ENCODE peak calls at places on chromosomes 4 and X, in seven cellular contexts. One of them, this sample, is unnamed.

GRCh38 chr4:40594261-40595178 is 35.1 kb downstream of the RBM47 start:
- DNase-seq in left lung: no peak
- DNase-seq in MM.1S: no peak
- DNase-seq in AG04450: no peak
- DNase-seq in A673: no peak
- DNase-seq in neural crest cell: no peak
- DNase-seq in body of pancreas: no peak
- DNase-seq in this sample: no peak

GRCh38 chrX:119105826-119106225 is 21.8 kb downstream of the KIAA1210 start:
- DNase-seq in left lung: no peak
- DNase-seq in MM.1S: no peak
- DNase-seq in AG04450: no peak
- DNase-seq in A673: no peak
- DNase-seq in neural crest cell: no peak
- DNase-seq in body of pancreas: no peak
- DNase-seq in this sample: no peak

GRCh38 chrX:70324326-70324725 is 34.4 kb downstream of the KIF4A start:
- DNase-seq in left lung: no peak
- DNase-seq in MM.1S: no peak
- DNase-seq in AG04450: no peak
- DNase-seq in A673: no peak
- DNase-seq in neural crest cell: no peak
- DNase-seq in body of pancreas: no peak
- DNase-seq in this sample: no peak

GRCh38 chrX:34371740-34372139 is 239.6 kb upstream of the FAM47A start:
- DNase-seq in left lung: no peak
- DNase-seq in MM.1S: no peak
- DNase-seq in AG04450: no peak
- DNase-seq in A673: no peak
- DNase-seq in neural crest cell: no peak
- DNase-seq in body of pancreas: no peak
- DNase-seq in this sample: no peak

GRCh38 chr4:116150152-116150551 is 935.2 kb downstream of the TRAM1L1 start:
- DNase-seq in left lung: no peak
- DNase-seq in MM.1S: no peak
- DNase-seq in AG04450: no peak
- DNase-seq in A673: peak
- DNase-seq in neural crest cell: no peak
- DNase-seq in body of pancreas: no peak
- DNase-seq in this sample: no peak

GRCh38 chr4:8607603-8608481 is 15.3 kb downstream of the CPZ start:
- DNase-seq in left lung: no peak
- DNase-seq in MM.1S: peak
- DNase-seq in AG04450: no peak
- DNase-seq in A673: peak
- DNase-seq in neural crest cell: peak
- DNase-seq in body of pancreas: peak
- DNase-seq in this sample: peak

GRCh38 chr4:139556735-139557505 is 901 bp upstream of the SETD7 start:
- DNase-seq in left lung: peak
- DNase-seq in MM.1S: peak
- DNase-seq in AG04450: no peak
- DNase-seq in A673: peak
- DNase-seq in neural crest cell: peak
- DNase-seq in body of pancreas: peak
- DNase-seq in this sample: peak

GRCh38 chr4:128285085-128286023 is 2.3 kb downstream of the PGRMC2 start:
- DNase-seq in left lung: no peak
- DNase-seq in MM.1S: no peak
- DNase-seq in AG04450: no peak
- DNase-seq in A673: no peak
- DNase-seq in neural crest cell: no peak
- DNase-seq in body of pancreas: no peak
- DNase-seq in this sample: no peak

GRCh38 chr4:72375050-72375736 is 193.8 kb downstream of the ADAMTS3 start:
- DNase-seq in left lung: no peak
- DNase-seq in MM.1S: no peak
- DNase-seq in AG04450: peak
- DNase-seq in A673: no peak
- DNase-seq in neural crest cell: no peak
- DNase-seq in body of pancreas: no peak
- DNase-seq in this sample: no peak

GRCh38 chrX:1425381-1425780 is 27.3 kb downstream of the ASMTL start:
- DNase-seq in left lung: no peak
- DNase-seq in MM.1S: no peak
- DNase-seq in AG04450: no peak
- DNase-seq in A673: no peak
- DNase-seq in neural crest cell: no peak
- DNase-seq in body of pancreas: no peak
- DNase-seq in this sample: no peak

GRCh38 chrX:6292599-6292998 is 63.9 kb upstream of the NLGN4X start:
- DNase-seq in left lung: no peak
- DNase-seq in MM.1S: no peak
- DNase-seq in AG04450: no peak
- DNase-seq in A673: no peak
- DNase-seq in neural crest cell: no peak
- DNase-seq in body of pancreas: no peak
- DNase-seq in this sample: no peak

GRCh38 chr4:71472946-71473345 is 134.1 kb downstream of the SLC4A4 start:
- DNase-seq in left lung: no peak
- DNase-seq in MM.1S: no peak
- DNase-seq in AG04450: peak
- DNase-seq in A673: no peak
- DNase-seq in neural crest cell: no peak
- DNase-seq in body of pancreas: no peak
- DNase-seq in this sample: no peak

GRCh38 chr4:4787421-4787820 is 72.0 kb upstream of the MSX1 start:
- DNase-seq in left lung: no peak
- DNase-seq in MM.1S: no peak
- DNase-seq in AG04450: no peak
- DNase-seq in A673: no peak
- DNase-seq in neural crest cell: no peak
- DNase-seq in body of pancreas: no peak
- DNase-seq in this sample: no peak

GRCh38 chr4:86960557-86960959 is 25.7 kb downstream of the AFF1 start:
- DNase-seq in left lung: no peak
- DNase-seq in MM.1S: no peak
- DNase-seq in AG04450: no peak
- DNase-seq in A673: no peak
- DNase-seq in neural crest cell: no peak
- DNase-seq in body of pancreas: no peak
- DNase-seq in this sample: no peak

GRCh38 chr4:151698213-151698612 is 62.6 kb downstream of the GATB start:
- DNase-seq in left lung: no peak
- DNase-seq in MM.1S: no peak
- DNase-seq in AG04450: no peak
- DNase-seq in A673: no peak
- DNase-seq in neural crest cell: no peak
- DNase-seq in body of pancreas: no peak
- DNase-seq in this sample: no peak

GRCh38 chr4:187209921-187210613 is 486.4 kb upstream of the FAT1 start:
- DNase-seq in left lung: peak
- DNase-seq in MM.1S: no peak
- DNase-seq in AG04450: peak
- DNase-seq in A673: no peak
- DNase-seq in neural crest cell: no peak
- DNase-seq in body of pancreas: no peak
- DNase-seq in this sample: no peak

GRCh38 chr4:123110685-123111084 is 188.3 kb upstream of the NUDT6 start:
- DNase-seq in left lung: no peak
- DNase-seq in MM.1S: no peak
- DNase-seq in AG04450: no peak
- DNase-seq in A673: no peak
- DNase-seq in neural crest cell: no peak
- DNase-seq in body of pancreas: no peak
- DNase-seq in this sample: no peak

GRCh38 chr4:11416767-11417113 is 12.0 kb downstream of the HS3ST1 start:
- DNase-seq in left lung: no peak
- DNase-seq in MM.1S: no peak
- DNase-seq in AG04450: no peak
- DNase-seq in A673: no peak
- DNase-seq in neural crest cell: no peak
- DNase-seq in body of pancreas: no peak
- DNase-seq in this sample: no peak

GRCh38 chr4:121819216-121819980 is 4.3 kb downstream of the CCNA2 start:
- DNase-seq in left lung: no peak
- DNase-seq in MM.1S: no peak
- DNase-seq in AG04450: no peak
- DNase-seq in A673: no peak
- DNase-seq in neural crest cell: no peak
- DNase-seq in body of pancreas: no peak
- DNase-seq in this sample: no peak

GRCh38 chrX:103063918-103064434 is at the start of gene BEX1:
- DNase-seq in left lung: no peak
- DNase-seq in MM.1S: no peak
- DNase-seq in AG04450: no peak
- DNase-seq in A673: peak
- DNase-seq in neural crest cell: peak
- DNase-seq in body of pancreas: peak
- DNase-seq in this sample: peak

GRCh38 chrX:34404386-34405070 is 252.6 kb downstream of the TMEM47 start:
- DNase-seq in left lung: no peak
- DNase-seq in MM.1S: no peak
- DNase-seq in AG04450: no peak
- DNase-seq in A673: no peak
- DNase-seq in neural crest cell: no peak
- DNase-seq in body of pancreas: no peak
- DNase-seq in this sample: no peak

GRCh38 chr4:107757860-107758476 is 37.9 kb upstream of the PAPSS1 start:
- DNase-seq in left lung: no peak
- DNase-seq in MM.1S: peak
- DNase-seq in AG04450: peak
- DNase-seq in A673: peak
- DNase-seq in neural crest cell: no peak
- DNase-seq in body of pancreas: no peak
- DNase-seq in this sample: no peak

DNA sequence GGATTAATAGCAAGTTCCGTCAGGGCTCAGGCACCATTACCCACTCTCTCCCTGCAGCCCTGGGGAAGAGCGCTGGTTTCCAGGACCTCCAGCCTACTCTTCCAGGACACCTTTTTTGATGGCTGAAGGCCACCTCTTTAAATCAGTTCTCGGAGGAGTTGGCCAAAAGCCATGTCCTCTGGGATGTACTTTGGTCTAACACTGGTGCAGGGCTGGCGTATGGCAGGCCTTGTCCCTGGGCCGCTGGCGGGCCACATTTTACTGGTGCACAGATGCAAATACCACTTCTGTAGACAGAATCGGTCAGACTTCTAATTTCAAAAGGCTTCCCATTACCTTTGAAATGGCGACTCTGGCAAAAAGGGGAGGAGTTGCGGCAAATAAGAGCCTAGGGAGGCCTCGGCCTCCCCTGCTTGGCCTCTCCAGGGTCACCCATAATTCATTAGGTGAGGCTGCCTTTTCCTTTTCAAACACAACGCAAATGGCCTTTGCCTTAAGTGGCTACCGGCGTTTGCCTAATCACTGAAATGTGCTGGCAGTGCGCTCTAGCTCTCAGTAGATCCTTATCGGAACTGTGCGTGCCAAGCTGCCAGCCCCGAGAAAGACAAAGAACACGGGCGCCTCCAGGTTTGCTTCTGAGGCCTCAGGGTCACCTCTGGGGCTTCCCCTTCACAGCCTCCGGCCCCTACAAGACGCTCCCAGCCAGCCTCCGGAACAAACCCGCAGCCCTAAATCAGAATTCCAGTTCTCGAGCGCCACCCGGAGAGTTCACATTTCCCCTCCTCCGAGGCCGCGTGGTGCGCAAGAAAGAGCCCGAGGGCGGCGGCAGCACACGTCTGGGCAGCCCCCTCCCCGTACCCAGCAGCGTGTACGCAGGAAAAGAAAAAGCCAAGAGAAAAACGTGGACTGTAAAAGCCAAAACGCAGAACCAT is 76.2 kb upstream of the BCOR start:
- DNase-seq in left lung: peak
- DNase-seq in MM.1S: peak
- DNase-seq in AG04450: no peak
- DNase-seq in A673: peak
- DNase-seq in neural crest cell: no peak
- DNase-seq in body of pancreas: peak
- DNase-seq in this sample: peak
- TF ChIP-seq CTCF in left lung: no peak
- TF ChIP-seq CTCF in MM.1S: peak
- TF ChIP-seq CTCF in AG04450: no peak
- TF ChIP-seq CTCF in A673: peak
- TF ChIP-seq CTCF in neural crest cell: no peak
- TF ChIP-seq CTCF in body of pancreas: no peak
- TF ChIP-seq CTCF in this sample: no peak

DNA sequence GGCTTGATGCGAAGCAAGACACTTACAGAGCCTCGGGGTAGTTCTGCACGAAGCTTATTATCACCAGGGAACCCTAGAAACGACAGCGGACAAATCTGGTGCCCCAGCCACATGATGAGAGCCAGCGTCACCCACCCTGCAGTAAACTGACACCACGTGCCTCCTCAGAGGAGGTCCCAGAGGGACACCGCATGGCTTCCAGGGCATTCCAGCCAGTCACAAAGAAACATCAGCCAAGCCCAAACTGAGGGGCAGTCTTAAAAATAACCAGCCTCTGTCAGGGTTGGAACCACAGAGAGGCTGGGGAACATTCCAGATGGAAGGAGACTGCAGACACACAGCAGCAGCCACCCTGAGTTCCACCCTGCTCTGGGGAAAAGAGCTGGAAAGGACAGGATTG is 36.6 kb upstream of the HGFAC start:
- DNase-seq in left lung: no peak
- DNase-seq in MM.1S: no peak
- DNase-seq in AG04450: no peak
- DNase-seq in A673: no peak
- DNase-seq in neural crest cell: no peak
- DNase-seq in body of pancreas: no peak
- DNase-seq in this sample: no peak
- TF ChIP-seq CTCF in left lung: no peak
- TF ChIP-seq CTCF in MM.1S: no peak
- TF ChIP-seq CTCF in AG04450: no peak
- TF ChIP-seq CTCF in A673: no peak
- TF ChIP-seq CTCF in neural crest cell: no peak
- TF ChIP-seq CTCF in body of pancreas: no peak
- TF ChIP-seq CTCF in this sample: no peak

DNA sequence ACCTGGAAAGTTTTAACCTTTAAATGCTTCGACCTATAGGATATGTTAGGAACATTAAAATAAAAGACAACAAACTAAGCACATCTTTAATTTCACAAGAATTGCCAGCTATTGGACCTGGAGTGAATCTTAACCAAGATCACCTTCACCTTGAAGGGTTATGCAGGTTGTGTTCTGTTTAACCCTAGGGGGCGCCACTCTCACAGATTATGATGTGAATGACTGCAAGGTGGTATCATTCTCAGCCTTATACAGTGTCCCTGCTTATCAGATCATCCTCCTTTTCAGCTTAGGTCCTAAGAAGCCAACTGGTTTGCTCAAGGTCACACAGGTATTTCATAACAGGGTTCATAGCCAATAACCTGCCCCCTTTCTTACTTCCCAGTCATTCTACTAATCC is 23.5 kb downstream of the INTS6L start:
- DNase-seq in left lung: no peak
- DNase-seq in MM.1S: no peak
- DNase-seq in AG04450: no peak
- DNase-seq in A673: no peak
- DNase-seq in neural crest cell: no peak
- DNase-seq in body of pancreas: no peak
- DNase-seq in this sample: peak
- TF ChIP-seq CTCF in left lung: no peak
- TF ChIP-seq CTCF in MM.1S: peak
- TF ChIP-seq CTCF in AG04450: no peak
- TF ChIP-seq CTCF in A673: peak
- TF ChIP-seq CTCF in neural crest cell: peak
- TF ChIP-seq CTCF in body of pancreas: no peak
- TF ChIP-seq CTCF in this sample: peak

GRCh38 chrX:13791559-13791958 is 25.3 kb downstream of the GPM6B start:
- DNase-seq in left lung: no peak
- DNase-seq in MM.1S: no peak
- DNase-seq in AG04450: no peak
- DNase-seq in A673: no peak
- DNase-seq in neural crest cell: no peak
- DNase-seq in body of pancreas: no peak
- DNase-seq in this sample: no peak
- TF ChIP-seq CTCF in left lung: no peak
- TF ChIP-seq CTCF in MM.1S: no peak
- TF ChIP-seq CTCF in AG04450: no peak
- TF ChIP-seq CTCF in A673: no peak
- TF ChIP-seq CTCF in neural crest cell: no peak
- TF ChIP-seq CTCF in body of pancreas: no peak
- TF ChIP-seq CTCF in this sample: no peak

This sample was measured in endothelial cell.